ENCODE peak calls at places on chromosomes 1 and 21, in four cellular contexts. Z, J, U and R are unnamed samples.

GRCh38 chr1:192559115-192560006 is 16.2 kb upstream of the RGS1 start:
- DNase-seq in Z (no peak), J (peak), U (no peak), R (no peak)

GRCh38 chr1:164836614-164837018 is 277.6 kb downstream of the PBX1 start:
- DNase-seq in Z (no peak), J (no peak), U (no peak), R (no peak)

GRCh38 chr1:221667504-221667903 is 74.4 kb downstream of the DUSP10 start:
- DNase-seq in Z (no peak), J (no peak), U (no peak), R (no peak)

GRCh38 chr1:23643668-23644554 is 47.7 kb upstream of the RPL11 start:
- DNase-seq in Z (no peak), J (no peak), U (no peak), R (no peak)

GRCh38 chr1:39104158-39105060 is 78.3 kb downstream of the NDUFS5 start:
- DNase-seq in Z (no peak), J (no peak), U (no peak), R (no peak)

GRCh38 chr1:100952104-100952745 is 56.3 kb downstream of the SLC30A7 start:
- DNase-seq in Z (no peak), J (no peak), U (no peak), R (no peak)

GRCh38 chr1:10540277-10541005 is 65.7 kb downstream of the PEX14 start:
- DNase-seq in Z (no peak), J (peak), U (no peak), R (no peak)

GRCh38 chr1:109472779-109473178 is 6.4 kb downstream of the SYPL2 start:
- DNase-seq in Z (no peak), J (no peak), U (no peak), R (no peak)

GRCh38 chr1:215055281-215055935 is 27.1 kb upstream of the KCNK2 start:
- DNase-seq in Z (no peak), J (no peak), U (no peak), R (no peak)

GRCh38 chr1:45097079-45097478 is 85.0 kb downstream of the UROD start:
- DNase-seq in Z (no peak), J (no peak), U (no peak), R (no peak)

GRCh38 chr1:10667815-10668214 is 128.6 kb downstream of the CASZ1 start:
- DNase-seq in Z (no peak), J (no peak), U (no peak), R (no peak)

GRCh38 chr1:221687731-221688487 is 54.0 kb downstream of the DUSP10 start:
- DNase-seq in Z (no peak), J (no peak), U (no peak), R (no peak)

GRCh38 chr21:41928621-41929220 is 25.1 kb downstream of the C2CD2 start:
- DNase-seq in Z (no peak), J (no peak), U (no peak), R (no peak)

GRCh38 chr1:116372651-116373444 is at the start of gene ATP1A1:
- DNase-seq in Z (peak), J (peak), U (peak), R (peak)

GRCh38 chr1:51924455-51924854 is 45.9 kb upstream of the NRDC start:
- DNase-seq in Z (peak), J (no peak), U (no peak), R (no peak)

GRCh38 chr1:84603941-84604830 is 29.9 kb upstream of the CTBS start:
- DNase-seq in Z (no peak), J (peak), U (no peak), R (no peak)

GRCh38 chr1:12163210-12163609 is 3.6 kb upstream of the TNFRSF1B start:
- DNase-seq in Z (no peak), J (no peak), U (no peak), R (no peak)